ENCODE peak calls at places on chromosome 10, in five cellular contexts. E is PC-9, L is hepatocyte, X is GM23338, J is GM23248. O is an unnamed sample. For H3K79me2 and H3K9me2, the result is how much of the 10 kb centered on the place peaks cover.

GRCh38 chr10:28841625-28842024 is 164.3 kb downstream of the BAMBI start:
- DNase-seq in J (peak), E (no peak), L (no peak), X (no peak), O (no peak)

GRCh38 chr10:103661198-103661950 is 167.9 kb downstream of the NEURL1 start:
- DNase-seq in J (peak), X (peak), L (peak), E (peak), O (no peak)

GRCh38 chr10:124212702-124213101 is 119.3 kb upstream of the CHST15 start:
- DNase-seq in J (no peak), E (no peak), X (no peak), L (no peak), O (no peak)

GRCh38 chr10:71748671-71749191 is 24.6 kb downstream of the VSIR start:
- DNase-seq in E (no peak), X (no peak), J (no peak), L (no peak), O (peak)

GRCh38 chr10:36802523-36803153 is 322.8 kb upstream of the ANKRD30A start:
- DNase-seq in E (no peak), J (peak), L (peak), X (no peak), O (no peak)

GRCh38 chr10:33143160-33143728 is 185.2 kb upstream of the ITGB1 start:
- DNase-seq in X (no peak), J (peak), E (no peak), L (no peak), O (no peak)

GRCh38 chr10:129888784-129889616 is 75.1 kb downstream of the EBF3 start:
- DNase-seq in E (no peak), X (peak), J (peak), L (peak), O (no peak)

GRCh38 chr10:120979435-120980315 is 128.5 kb downstream of the WDR11 start:
- DNase-seq in E (no peak), J (peak), X (peak), L (peak), O (peak)

GRCh38 chr10:132521466-132522102 is 16.0 kb upstream of the INPP5A start:
- DNase-seq in L (no peak), J (no peak), E (no peak), X (no peak), O (no peak)

GRCh38 chr10:99248824-99249223 is 13.2 kb upstream of the HPSE2 start:
- DNase-seq in J (no peak), L (no peak), E (no peak), X (no peak), O (no peak)

GRCh38 chr10:44702531-44702930 is 208.6 kb upstream of the TMEM72 start:
- DNase-seq in X (no peak), E (no peak), L (no peak), J (no peak), O (no peak)

GRCh38 chr10:91597397-91597881 is 35.4 kb downstream of the PPP1R3C start:
- DNase-seq in X (no peak), E (no peak), L (peak), J (peak), O (no peak)

GRCh38 chr10:80164596-80164995 is 32.1 kb downstream of the PLAC9 start:
- DNase-seq in J (no peak), L (no peak), E (no peak), X (no peak), O (no peak)

GRCh38 chr10:8927705-8928104 is 873.2 kb downstream of the GATA3 start:
- DNase-seq in E (peak), L (no peak), J (no peak), X (no peak), O (no peak)

GRCh38 chr10:113058175-113058961 is 108.3 kb downstream of the TCF7L2 start:
- DNase-seq in J (peak), E (no peak), X (peak), L (peak), O (no peak)

GRCh38 chr10:36038316-36038715 is 396.2 kb upstream of the FZD8 start:
- DNase-seq in L (no peak), E (no peak), J (no peak), X (no peak), O (no peak)

GRCh38 chr10:44384601-44385422 is at the start of gene CXCL12:
- DNase-seq in L (peak), J (peak), X (peak), E (no peak), O (no peak)

GRCh38 chr10:5977471-5978370 is at the start of gene IL15RA:
- DNase-seq in E (peak), X (peak), J (peak), L (peak), O (peak)

GRCh38 chr10:12801214-12802087 is 200.1 kb downstream of the CCDC3 start:
- DNase-seq in E (no peak), X (no peak), L (no peak), J (no peak), O (no peak)

GRCh38 chr10:132532784-132533560 is 4.6 kb upstream of the INPP5A start:
- DNase-seq in J (peak), E (peak), L (no peak), X (no peak), O (no peak)

GRCh38 chr10:132506711-132507466 is 30.7 kb upstream of the INPP5A start:
- DNase-seq in J (peak), X (no peak), L (peak), E (no peak), O (no peak)

DNA sequence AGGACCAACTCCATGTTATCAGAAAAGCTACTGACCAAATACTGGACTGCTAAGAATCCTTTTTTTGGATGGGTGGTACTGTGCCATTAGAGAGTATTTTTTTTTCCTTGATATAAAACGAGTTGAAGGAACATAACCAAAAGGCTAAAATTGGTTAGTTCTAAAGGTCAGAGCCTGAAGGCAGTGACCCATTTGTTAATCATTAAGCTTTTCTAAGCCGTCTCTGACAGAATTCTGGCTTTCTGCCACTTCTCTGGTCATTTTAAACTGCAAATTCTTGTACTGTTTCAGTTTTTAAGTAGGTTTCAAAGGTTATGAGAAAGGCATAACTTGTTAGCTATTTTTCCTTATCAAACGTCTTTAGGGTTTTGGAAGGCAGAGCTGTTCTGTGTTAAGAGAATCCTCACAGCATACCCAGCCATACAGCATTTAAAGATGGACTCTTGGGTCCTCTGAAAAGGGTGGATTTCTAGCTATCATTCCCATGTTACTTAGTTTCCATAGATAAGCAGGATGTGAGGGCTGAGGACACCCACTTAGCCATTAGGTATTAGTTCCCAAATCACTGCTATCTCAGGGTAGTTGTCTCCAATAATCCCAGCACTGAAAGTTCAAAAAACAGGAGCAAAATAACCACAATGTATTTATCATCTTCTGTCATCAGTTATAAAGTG is 196.8 kb downstream of the RNLS start:
- DNase-seq in L (peak), X (no peak), E (peak), J (peak), O (peak)
- H3K79me2 ChIP-seq in L (under half), X (under half), E (under half), J (under half), O (under half)

DNA sequence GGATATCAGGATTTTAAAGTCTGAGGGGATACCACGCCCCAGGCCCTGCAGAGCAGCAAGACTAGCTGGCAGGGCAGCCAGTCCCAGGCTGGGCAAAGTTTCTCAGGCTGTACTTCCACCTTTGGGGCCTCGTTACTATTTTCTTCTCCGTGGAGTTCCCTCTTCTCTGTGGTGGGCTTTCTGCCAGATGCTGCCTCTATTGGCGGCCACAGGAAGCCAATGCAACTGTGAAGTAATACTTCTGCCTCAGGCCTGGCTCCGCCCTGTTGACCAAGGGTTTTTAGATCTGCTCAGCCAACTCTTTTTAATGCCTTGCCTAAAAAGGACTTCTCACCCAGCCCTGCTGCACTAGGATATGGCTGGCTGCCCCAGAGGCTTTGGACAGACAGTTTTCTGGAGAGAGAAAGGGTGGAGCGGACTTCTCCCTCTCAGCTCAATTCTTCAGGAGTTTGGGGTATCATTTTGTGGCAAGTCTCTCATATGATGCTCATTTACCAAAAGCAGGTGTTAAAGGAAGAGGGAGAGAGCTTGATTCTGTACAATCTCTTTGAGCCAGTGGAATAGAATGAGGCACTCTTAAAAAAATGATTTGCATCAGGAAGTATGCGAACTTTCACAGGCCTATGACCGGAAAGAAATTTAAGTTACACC is 67.4 kb downstream of the HHEX start:
- DNase-seq in X (peak), J (peak), L (peak), E (peak), O (peak)
- H3K9me2 ChIP-seq in X (under half), J (under half), L (under half), E (under half), O (under half)

GRCh38 chr10:14553434-14553833 is 221.3 kb downstream of the FAM107B start:
- DNase-seq in E (no peak), L (no peak), J (peak), X (no peak), O (no peak)
- H3K79me2 ChIP-seq in E (half or more), L (half or more), J (under half), X (under half), O (half or more)

GRCh38 chr10:117553171-117553814 is 10.7 kb downstream of the EMX2 start:
- DNase-seq in J (peak), X (peak), L (no peak), E (no peak), O (no peak)
- H3K9me2 ChIP-seq in J (under half), X (under half), L (under half), E (under half), O (under half)

O was measured in MM.1S.